ENCODE peak calls at places on chromosomes 7 and 10, in five cellular contexts. One of them, this sample, is unnamed.

GRCh38 chr10:35005868-35006267 is 84.3 kb downstream of the CUL2 start:
- DNase-seq in mesendoderm: peak
- DNase-seq in astrocyte: peak
- DNase-seq in transverse colon: no peak
- DNase-seq in gastrocnemius medialis: no peak
- DNase-seq in this sample: no peak

GRCh38 chr10:69093933-69094332 is 6.0 kb downstream of the SRGN start:
- DNase-seq in transverse colon: no peak
- DNase-seq in mesendoderm: peak
- DNase-seq in astrocyte: no peak
- DNase-seq in gastrocnemius medialis: no peak
- DNase-seq in this sample: no peak

GRCh38 chr10:49552277-49552676 is 13.4 kb upstream of the ERCC6 start:
- DNase-seq in mesendoderm: no peak
- DNase-seq in astrocyte: peak
- DNase-seq in transverse colon: no peak
- DNase-seq in gastrocnemius medialis: no peak
- DNase-seq in this sample: no peak

GRCh38 chr10:97089209-97089865 is 96.4 kb downstream of the SLIT1 start:
- DNase-seq in transverse colon: no peak
- DNase-seq in astrocyte: no peak
- DNase-seq in gastrocnemius medialis: no peak
- DNase-seq in mesendoderm: peak
- DNase-seq in this sample: no peak

GRCh38 chr7:39271386-39271785 is 293.7 kb downstream of the POU6F2 start:
- DNase-seq in mesendoderm: peak
- DNase-seq in gastrocnemius medialis: peak
- DNase-seq in transverse colon: peak
- DNase-seq in astrocyte: no peak
- DNase-seq in this sample: peak

GRCh38 chr7:1952169-1952760 is 280.5 kb downstream of the MAD1L1 start:
- DNase-seq in astrocyte: no peak
- DNase-seq in transverse colon: no peak
- DNase-seq in mesendoderm: no peak
- DNase-seq in gastrocnemius medialis: no peak
- DNase-seq in this sample: no peak

GRCh38 chr7:116354546-116355422 is 144.4 kb downstream of the TES start:
- DNase-seq in mesendoderm: peak
- DNase-seq in transverse colon: peak
- DNase-seq in astrocyte: peak
- DNase-seq in gastrocnemius medialis: no peak
- DNase-seq in this sample: peak

GRCh38 chr7:33072471-33072870 is 9.9 kb upstream of the NT5C3A start:
- DNase-seq in mesendoderm: no peak
- DNase-seq in astrocyte: peak
- DNase-seq in gastrocnemius medialis: no peak
- DNase-seq in transverse colon: no peak
- DNase-seq in this sample: no peak

GRCh38 chr10:118595598-118596425 is at the start of gene PRLHR:
- DNase-seq in mesendoderm: peak
- DNase-seq in astrocyte: peak
- DNase-seq in gastrocnemius medialis: no peak
- DNase-seq in transverse colon: no peak
- DNase-seq in this sample: no peak

GRCh38 chr7:129952164-129952652 is 552 bp downstream of the UBE2H start:
- DNase-seq in transverse colon: peak
- DNase-seq in mesendoderm: peak
- DNase-seq in gastrocnemius medialis: peak
- DNase-seq in astrocyte: no peak
- DNase-seq in this sample: peak

GRCh38 chr7:87528733-87529132 is 53.3 kb upstream of the ABCB4 start:
- DNase-seq in astrocyte: no peak
- DNase-seq in gastrocnemius medialis: no peak
- DNase-seq in transverse colon: no peak
- DNase-seq in mesendoderm: peak
- DNase-seq in this sample: no peak

GRCh38 chr10:75350791-75351190 is 50.8 kb downstream of the ZNF503 start:
- DNase-seq in transverse colon: no peak
- DNase-seq in gastrocnemius medialis: no peak
- DNase-seq in mesendoderm: peak
- DNase-seq in astrocyte: peak
- DNase-seq in this sample: no peak

GRCh38 chr7:88357295-88357694 is 50.6 kb upstream of the STEAP4 start:
- DNase-seq in mesendoderm: peak
- DNase-seq in astrocyte: peak
- DNase-seq in gastrocnemius medialis: no peak
- DNase-seq in transverse colon: no peak
- DNase-seq in this sample: peak

GRCh38 chr10:19966751-19967150 is 150.5 kb downstream of the PLXDC2 start:
- DNase-seq in mesendoderm: peak
- DNase-seq in transverse colon: no peak
- DNase-seq in astrocyte: peak
- DNase-seq in gastrocnemius medialis: no peak
- DNase-seq in this sample: no peak

GRCh38 chr7:57308631-57309408 is 141.2 kb upstream of the ZNF716 start:
- DNase-seq in gastrocnemius medialis: no peak
- DNase-seq in transverse colon: no peak
- DNase-seq in mesendoderm: no peak
- DNase-seq in astrocyte: no peak
- DNase-seq in this sample: no peak

GRCh38 chr7:12623885-12624498 is 53.5 kb downstream of the SCIN start:
- DNase-seq in gastrocnemius medialis: no peak
- DNase-seq in transverse colon: no peak
- DNase-seq in astrocyte: no peak
- DNase-seq in mesendoderm: peak
- DNase-seq in this sample: no peak

GRCh38 chr7:30193333-30193943 is 58.7 kb downstream of the MTURN start:
- DNase-seq in mesendoderm: no peak
- DNase-seq in gastrocnemius medialis: no peak
- DNase-seq in transverse colon: no peak
- DNase-seq in astrocyte: no peak
- DNase-seq in this sample: no peak

GRCh38 chr7:50531401-50531906 is 33.8 kb downstream of the DDC start:
- DNase-seq in astrocyte: peak
- DNase-seq in mesendoderm: peak
- DNase-seq in gastrocnemius medialis: no peak
- DNase-seq in transverse colon: no peak
- DNase-seq in this sample: peak

GRCh38 chr7:8443871-8444756 is 10.7 kb downstream of the NXPH1 start:
- DNase-seq in gastrocnemius medialis: no peak
- DNase-seq in mesendoderm: peak
- DNase-seq in astrocyte: no peak
- DNase-seq in transverse colon: no peak
- DNase-seq in this sample: no peak

GRCh38 chr7:43609097-43609496 is 26.2 kb downstream of the STK17A start:
- DNase-seq in mesendoderm: no peak
- DNase-seq in transverse colon: no peak
- DNase-seq in gastrocnemius medialis: no peak
- DNase-seq in astrocyte: no peak
- DNase-seq in this sample: no peak

GRCh38 chr7:47482013-47482761 is 99.7 kb downstream of the TNS3 start:
- DNase-seq in transverse colon: no peak
- DNase-seq in astrocyte: peak
- DNase-seq in mesendoderm: peak
- DNase-seq in gastrocnemius medialis: peak
- DNase-seq in this sample: peak

GRCh38 chr10:11209810-11210141 is 192.1 kb downstream of the CELF2 start:
- DNase-seq in mesendoderm: no peak
- DNase-seq in astrocyte: no peak
- DNase-seq in gastrocnemius medialis: no peak
- DNase-seq in transverse colon: no peak
- DNase-seq in this sample: no peak

DNA sequence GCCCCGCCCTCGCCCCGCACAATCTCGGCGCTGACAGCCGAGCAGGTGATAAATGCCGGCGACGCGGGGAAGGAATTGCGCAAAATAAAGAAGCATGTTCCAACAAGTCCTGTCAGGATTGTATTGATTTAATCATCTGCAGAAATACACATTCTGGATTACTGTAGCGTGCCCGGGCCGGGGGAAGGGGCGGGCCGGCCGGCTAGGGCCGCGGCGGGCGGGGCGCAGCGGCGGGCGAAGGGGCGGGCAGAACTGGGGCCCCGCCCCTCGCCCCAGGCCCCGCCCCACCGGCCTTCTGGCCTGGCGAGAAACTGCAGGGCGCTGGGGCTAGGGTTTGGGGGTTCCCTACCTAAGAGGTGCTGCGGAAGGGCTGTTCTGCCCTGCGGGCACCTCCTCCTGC is 88.9 kb upstream of the PAX2 start:
- DNase-seq in gastrocnemius medialis: no peak
- DNase-seq in transverse colon: no peak
- DNase-seq in astrocyte: no peak
- DNase-seq in mesendoderm: no peak
- DNase-seq in this sample: no peak
- H3K4me3 ChIP-seq in gastrocnemius medialis: no peak
- H3K4me3 ChIP-seq in transverse colon: no peak
- H3K4me3 ChIP-seq in astrocyte: no peak
- H3K4me3 ChIP-seq in mesendoderm: peak
- H3K4me3 ChIP-seq in this sample: no peak

GRCh38 chr10:124106241-124106905 is 13.0 kb upstream of the CHST15 start:
- DNase-seq in astrocyte: peak
- DNase-seq in transverse colon: peak
- DNase-seq in gastrocnemius medialis: peak
- DNase-seq in mesendoderm: no peak
- DNase-seq in this sample: peak

GRCh38 chr10:124105045-124105444 is 11.6 kb upstream of the CHST15 start:
- DNase-seq in mesendoderm: no peak
- DNase-seq in astrocyte: no peak
- DNase-seq in gastrocnemius medialis: no peak
- DNase-seq in transverse colon: no peak
- DNase-seq in this sample: no peak

GRCh38 chr10:124104011-124104627 is 10.7 kb upstream of the CHST15 start:
- DNase-seq in gastrocnemius medialis: no peak
- DNase-seq in astrocyte: no peak
- DNase-seq in mesendoderm: no peak
- DNase-seq in transverse colon: no peak
- DNase-seq in this sample: no peak

GRCh38 chr10:124109261-124109660 is 15.9 kb upstream of the CHST15 start:
- DNase-seq in mesendoderm: no peak
- DNase-seq in gastrocnemius medialis: no peak
- DNase-seq in astrocyte: no peak
- DNase-seq in transverse colon: no peak
- DNase-seq in this sample: no peak

DNA sequence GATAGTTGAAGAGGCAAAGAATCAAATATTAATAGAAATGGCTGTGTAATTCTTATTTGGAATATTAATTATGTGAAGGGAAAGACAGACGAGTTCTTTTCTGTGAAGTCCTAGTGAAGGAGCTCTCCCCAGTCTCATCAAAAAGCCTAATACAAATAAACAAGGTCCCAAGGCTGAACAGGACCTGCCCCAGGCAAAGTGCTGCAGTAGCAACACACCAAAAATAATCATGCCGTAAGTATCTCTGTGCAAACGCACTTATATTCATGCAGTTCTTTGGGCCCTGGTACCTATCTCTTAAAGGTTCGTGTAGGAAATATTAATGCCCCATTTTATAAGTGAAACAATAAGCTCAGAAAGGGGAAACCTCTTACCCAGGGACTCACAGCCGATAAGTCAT is 12.2 kb upstream of the CHST15 start:
- DNase-seq in gastrocnemius medialis: no peak
- DNase-seq in transverse colon: no peak
- DNase-seq in astrocyte: no peak
- DNase-seq in mesendoderm: no peak
- DNase-seq in this sample: no peak
- H3K4me3 ChIP-seq in gastrocnemius medialis: no peak
- H3K4me3 ChIP-seq in transverse colon: no peak
- H3K4me3 ChIP-seq in astrocyte: no peak
- H3K4me3 ChIP-seq in mesendoderm: no peak
- H3K4me3 ChIP-seq in this sample: no peak

DNA sequence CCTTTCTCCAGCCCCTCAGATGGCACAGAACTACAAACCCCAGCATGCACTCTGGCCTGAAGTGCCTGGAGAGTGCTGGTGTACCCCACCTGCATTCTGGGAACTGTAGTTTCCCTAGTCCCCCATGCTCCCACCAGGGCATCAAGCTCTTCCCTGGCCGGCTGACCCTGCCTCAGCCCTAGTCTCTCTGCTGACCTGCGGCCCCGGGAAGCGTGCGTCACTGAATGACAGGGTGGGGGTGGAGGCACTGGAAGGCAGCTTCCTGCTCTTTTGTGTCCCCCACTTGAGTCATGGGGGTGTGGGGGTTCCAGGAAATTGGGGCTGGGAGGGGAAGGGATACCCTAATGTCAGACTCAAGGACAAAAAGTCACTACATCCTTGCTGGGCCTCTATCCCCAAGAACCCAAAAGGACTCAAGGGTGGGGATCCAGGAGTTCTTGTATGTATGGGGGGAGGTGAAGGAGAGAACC is 2.1 kb downstream of the NOS3 start:
- DNase-seq in gastrocnemius medialis: no peak
- DNase-seq in transverse colon: no peak
- DNase-seq in mesendoderm: peak
- DNase-seq in astrocyte: no peak
- DNase-seq in this sample: no peak
- H3K4me3 ChIP-seq in gastrocnemius medialis: peak
- H3K4me3 ChIP-seq in transverse colon: no peak
- H3K4me3 ChIP-seq in mesendoderm: no peak
- H3K4me3 ChIP-seq in astrocyte: no peak
- H3K4me3 ChIP-seq in this sample: no peak

GRCh38 chr10:21173433-21173963 is 276.4 kb upstream of the NEBL start:
- DNase-seq in astrocyte: no peak
- DNase-seq in gastrocnemius medialis: no peak
- DNase-seq in transverse colon: no peak
- DNase-seq in mesendoderm: peak
- DNase-seq in this sample: no peak

GRCh38 chr10:21171197-21171935 is 274.3 kb upstream of the NEBL start:
- DNase-seq in transverse colon: no peak
- DNase-seq in mesendoderm: peak
- DNase-seq in gastrocnemius medialis: no peak
- DNase-seq in astrocyte: no peak
- DNase-seq in this sample: no peak

GRCh38 chr10:21171936-21172773 is 275.0 kb upstream of the NEBL start:
- DNase-seq in transverse colon: peak
- DNase-seq in mesendoderm: no peak
- DNase-seq in gastrocnemius medialis: no peak
- DNase-seq in astrocyte: no peak
- DNase-seq in this sample: no peak

GRCh38 chr10:21173964-21174669 is 277.0 kb upstream of the NEBL start:
- DNase-seq in astrocyte: no peak
- DNase-seq in mesendoderm: peak
- DNase-seq in gastrocnemius medialis: no peak
- DNase-seq in transverse colon: peak
- DNase-seq in this sample: peak

DNA sequence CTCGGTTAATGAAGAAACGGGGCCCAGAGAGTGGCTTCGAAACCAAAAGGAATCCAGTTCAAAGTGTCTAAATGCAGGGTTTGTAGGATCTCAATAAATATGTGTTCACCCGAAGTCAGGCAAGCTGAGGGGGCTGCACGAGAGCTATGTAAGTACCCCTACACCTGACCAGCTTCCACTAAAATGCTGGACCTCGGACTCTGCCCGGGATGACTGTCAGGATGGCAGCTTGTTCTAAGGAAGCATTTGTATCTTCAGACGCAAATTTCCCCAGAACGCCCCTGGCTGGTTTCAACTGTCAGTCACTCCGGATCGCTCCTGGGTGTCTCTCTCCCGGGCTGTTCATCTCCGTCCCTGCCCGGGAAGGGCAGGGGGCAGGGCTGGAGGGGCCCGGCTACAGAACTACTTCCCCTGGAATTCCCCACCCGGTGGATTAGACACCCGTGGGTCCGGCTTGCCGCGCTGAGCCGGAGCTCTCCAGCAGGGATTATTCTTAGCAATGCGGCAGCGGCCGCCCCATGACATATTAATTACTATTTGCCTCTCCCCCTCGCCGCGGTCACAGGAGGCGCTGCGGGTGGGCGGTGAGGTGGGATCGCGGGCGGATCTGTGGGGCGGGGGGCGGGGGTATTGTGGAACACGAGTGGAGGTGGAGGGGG is 275.8 kb upstream of the NEBL start:
- DNase-seq in gastrocnemius medialis: no peak
- DNase-seq in mesendoderm: peak
- DNase-seq in astrocyte: no peak
- DNase-seq in transverse colon: peak
- DNase-seq in this sample: no peak
- H3K4me3 ChIP-seq in gastrocnemius medialis: peak
- H3K4me3 ChIP-seq in mesendoderm: no peak
- H3K4me3 ChIP-seq in astrocyte: peak
- H3K4me3 ChIP-seq in transverse colon: peak
- H3K4me3 ChIP-seq in this sample: peak

This sample was measured in lung.